ENCODE peak calls at places on chromosomes 1 and 21, in six cellular contexts. One of them, this sample, is unnamed.

GRCh38 chr1:154481058-154481457 is 21.0 kb upstream of the TDRD10 start:
- DNase-seq in astrocyte of the spinal cord: no peak
- DNase-seq in cardiac muscle cell: no peak
- DNase-seq in T-helper 1 cell: no peak
- DNase-seq in EL: no peak
- DNase-seq in iPS DF 6.9: no peak
- DNase-seq in this sample: no peak

GRCh38 chr1:232108598-232108997 is 482.0 kb downstream of the DISC1 start:
- DNase-seq in astrocyte of the spinal cord: no peak
- DNase-seq in cardiac muscle cell: no peak
- DNase-seq in T-helper 1 cell: no peak
- DNase-seq in EL: no peak
- DNase-seq in iPS DF 6.9: no peak
- DNase-seq in this sample: no peak

GRCh38 chr1:7688659-7689058 is 82.4 kb upstream of the VAMP3 start:
- DNase-seq in astrocyte of the spinal cord: no peak
- DNase-seq in cardiac muscle cell: no peak
- DNase-seq in T-helper 1 cell: no peak
- DNase-seq in EL: no peak
- DNase-seq in iPS DF 6.9: no peak
- DNase-seq in this sample: no peak

GRCh38 chr1:155010211-155010918 is 7.8 kb downstream of the ZBTB7B start:
- DNase-seq in astrocyte of the spinal cord: no peak
- DNase-seq in cardiac muscle cell: no peak
- DNase-seq in T-helper 1 cell: no peak
- DNase-seq in EL: no peak
- DNase-seq in iPS DF 6.9: no peak
- DNase-seq in this sample: no peak

GRCh38 chr21:31142600-31142999 is 104.3 kb upstream of the KRTAP19-8 start:
- DNase-seq in astrocyte of the spinal cord: no peak
- DNase-seq in cardiac muscle cell: no peak
- DNase-seq in T-helper 1 cell: peak; percentile 14
- DNase-seq in EL: no peak
- DNase-seq in iPS DF 6.9: no peak
- DNase-seq in this sample: no peak

GRCh38 chr1:145963218-145964019 is 956 bp downstream of the ANKRD34A start:
- DNase-seq in astrocyte of the spinal cord: peak; percentile 53
- DNase-seq in cardiac muscle cell: peak; percentile 61
- DNase-seq in T-helper 1 cell: no peak
- DNase-seq in EL: peak; percentile 85
- DNase-seq in iPS DF 6.9: no peak
- DNase-seq in this sample: no peak

GRCh38 chr1:10054465-10054864 is 21.7 kb downstream of the UBE4B start:
- DNase-seq in astrocyte of the spinal cord: no peak
- DNase-seq in cardiac muscle cell: no peak
- DNase-seq in T-helper 1 cell: no peak
- DNase-seq in EL: no peak
- DNase-seq in iPS DF 6.9: no peak
- DNase-seq in this sample: no peak

GRCh38 chr1:226792368-226792767 is 53.3 kb upstream of the ITPKB start:
- DNase-seq in astrocyte of the spinal cord: no peak
- DNase-seq in cardiac muscle cell: no peak
- DNase-seq in T-helper 1 cell: no peak
- DNase-seq in EL: no peak
- DNase-seq in iPS DF 6.9: no peak
- DNase-seq in this sample: no peak

GRCh38 chr1:168087696-168088095 is 49.0 kb downstream of the GPR161 start:
- DNase-seq in astrocyte of the spinal cord: no peak
- DNase-seq in cardiac muscle cell: no peak
- DNase-seq in T-helper 1 cell: no peak
- DNase-seq in EL: no peak
- DNase-seq in iPS DF 6.9: no peak
- DNase-seq in this sample: no peak

GRCh38 chr1:8922962-8923361 is 22.7 kb upstream of the CA6 start:
- DNase-seq in astrocyte of the spinal cord: no peak
- DNase-seq in cardiac muscle cell: no peak
- DNase-seq in T-helper 1 cell: no peak
- DNase-seq in EL: no peak
- DNase-seq in iPS DF 6.9: no peak
- DNase-seq in this sample: no peak

GRCh38 chr1:178684542-178685000 is 40.5 kb upstream of the RALGPS2 start:
- DNase-seq in astrocyte of the spinal cord: peak; percentile 93
- DNase-seq in cardiac muscle cell: peak; percentile 93
- DNase-seq in T-helper 1 cell: no peak
- DNase-seq in EL: peak; percentile 92
- DNase-seq in iPS DF 6.9: no peak
- DNase-seq in this sample: no peak

GRCh38 chr1:227903614-227904501 is 43.9 kb downstream of the WNT9A start:
- DNase-seq in astrocyte of the spinal cord: no peak
- DNase-seq in cardiac muscle cell: no peak
- DNase-seq in T-helper 1 cell: no peak
- DNase-seq in EL: no peak
- DNase-seq in iPS DF 6.9: no peak
- DNase-seq in this sample: no peak

GRCh38 chr1:110508038-110508437 is 10.9 kb downstream of the KCNA10 start:
- DNase-seq in astrocyte of the spinal cord: no peak
- DNase-seq in cardiac muscle cell: peak; percentile 48
- DNase-seq in T-helper 1 cell: no peak
- DNase-seq in EL: peak; percentile 30
- DNase-seq in iPS DF 6.9: no peak
- DNase-seq in this sample: no peak

This sample was measured in vagina.